ENCODE peak calls at places on chromosome 13, in eight cellular contexts. U is hepatic stellate cell; O is Calu3; C is heart right ventricle; L is naive thymus-derived CD8-positive, alpha-beta T cell; Z is NCI-H2029 treated with DMSO at 0.1 percent for 48 hours; N is amniotic stem cell; A is activated T-cell treated with anti-CD3 and anti-CD28 coated beads, Interleukin-2, amount 50 U/mL, for 72 hours. W is an unnamed sample.
A peak's percentile ranks its signal among the peaks of the same experiment; 100 is the strongest.

GRCh38 chr13:33610471-33611015 is 207.4 kb upstream of the RFC3 start:
- DNase-seq in U (no peak), O (no peak), C (peak; percentile 77), L (no peak), Z (peak; percentile 45), N (no peak), A (peak; percentile 59), W (no peak)

GRCh38 chr13:97395437-97396136 is 38.4 kb upstream of the RAP2A start:
- DNase-seq in U (no peak), O (no peak), C (no peak), L (no peak), Z (no peak), N (no peak), A (no peak), W (peak; percentile 52)

GRCh38 chr13:27774169-27774568 is 18.1 kb upstream of the GSX1 start:
- DNase-seq in U (no peak), O (no peak), C (no peak), L (no peak), Z (no peak), N (no peak), A (no peak), W (no peak)

GRCh38 chr13:66087149-66087780 is 1142.9 kb downstream of the PCDH9 start:
- DNase-seq in U (no peak), O (no peak), C (no peak), L (no peak), Z (no peak), N (no peak), A (no peak), W (no peak)

GRCh38 chr13:75481176-75482069 is 546 bp downstream of the TBC1D4 start:
- DNase-seq in U (peak; percentile 54), O (peak; percentile 16), C (peak; percentile 19), L (no peak), Z (no peak), N (no peak), A (peak; percentile 24), W (peak; percentile 23)

GRCh38 chr13:110258876-110259631 is 47.9 kb downstream of the COL4A1 start:
- DNase-seq in U (no peak), O (no peak), C (no peak), L (no peak), Z (no peak), N (no peak), A (no peak), W (no peak)

GRCh38 chr13:49248433-49249002 is 793 bp downstream of the CDADC1 start:
- DNase-seq in U (peak; percentile 11), O (peak; percentile 6), C (peak; percentile 12), L (no peak), Z (no peak), N (no peak), A (no peak), W (peak; percentile 26)

GRCh38 chr13:113802090-113802531 is 43.1 kb downstream of the TMEM255B start:
- DNase-seq in U (peak; percentile 80), O (no peak), C (peak; percentile 57), L (no peak), Z (no peak), N (no peak), A (no peak), W (peak; percentile 91)

GRCh38 chr13:58855283-58855682 is 1223.7 kb downstream of the PCDH17 start:
- DNase-seq in U (no peak), O (no peak), C (no peak), L (no peak), Z (no peak), N (no peak), A (no peak), W (no peak)

GRCh38 chr13:76440568-76440967 is 445.6 kb downstream of the KCTD12 start:
- DNase-seq in U (no peak), O (no peak), C (no peak), L (no peak), Z (no peak), N (no peak), A (no peak), W (no peak)

GRCh38 chr13:94327318-94327717 is 152.2 kb downstream of the DCT start:
- DNase-seq in U (no peak), O (no peak), C (no peak), L (peak; percentile 11), Z (no peak), N (no peak), A (peak; percentile 9), W (no peak)

GRCh38 chr13:107035778-107036177 is 467.8 kb upstream of the ARGLU1 start:
- DNase-seq in U (peak; percentile 31), O (no peak), C (no peak), L (no peak), Z (no peak), N (peak; percentile 15), A (no peak), W (peak; percentile 58)

GRCh38 chr13:60137911-60138570 is 25.7 kb downstream of the DIAPH3 start:
- DNase-seq in U (no peak), O (no peak), C (no peak), L (no peak), Z (no peak), N (no peak), A (no peak), W (no peak)

GRCh38 chr13:114110091-114110829 is 22.2 kb downstream of the RASA3 start:
- DNase-seq in U (no peak), O (no peak), C (no peak), L (peak; percentile 74), Z (no peak), N (no peak), A (peak; percentile 75), W (no peak)

GRCh38 chr13:49641810-49642291 is 13.5 kb downstream of the ARL11 start:
- DNase-seq in U (peak; percentile 49), O (no peak), C (peak; percentile 31), L (no peak), Z (no peak), N (peak; percentile 42), A (no peak), W (peak; percentile 82)

GRCh38 chr13:114077938-114078335 is 54.5 kb downstream of the RASA3 start:
- DNase-seq in U (peak; percentile 45), O (no peak), C (no peak), L (no peak), Z (no peak), N (no peak), A (no peak), W (peak; percentile 91)

GRCh38 chr13:93230466-93230865 is 3.9 kb downstream of the GPC6 start:
- DNase-seq in U (peak; percentile 12), O (no peak), C (no peak), L (no peak), Z (no peak), N (no peak), A (no peak), W (peak; percentile 61)

GRCh38 chr13:95298971-95299627 is 2.2 kb downstream of the ABCC4 start:
- DNase-seq in U (peak; percentile 53), O (no peak), C (no peak), L (no peak), Z (no peak), N (no peak), A (peak; percentile 19), W (no peak)

GRCh38 chr13:73451120-73452029 is 392.6 kb downstream of the KLF5 start:
- DNase-seq in U (no peak), O (no peak), C (no peak), L (no peak), Z (no peak), N (no peak), A (no peak), W (no peak)

GRCh38 chr13:42497798-42498197 is 76.2 kb upstream of the TNFSF11 start:
- DNase-seq in U (no peak), O (no peak), C (no peak), L (no peak), Z (no peak), N (no peak), A (peak; percentile 61), W (no peak)

GRCh38 chr13:31945202-31945978 is 86.2 kb upstream of the FRY start:
- DNase-seq in U (peak; percentile 50), O (peak; percentile 46), C (peak; percentile 54), L (no peak), Z (peak; percentile 71), N (no peak), A (no peak), W (peak; percentile 71)

GRCh38 chr13:35988648-35989081 is 142.5 kb downstream of the DCLK1 start:
- DNase-seq in U (no peak), O (no peak), C (no peak), L (no peak), Z (no peak), N (no peak), A (no peak), W (no peak)

GRCh38 chr13:26679411-26679810 is 81.2 kb downstream of the GPR12 start:
- DNase-seq in U (peak; percentile 30), O (no peak), C (no peak), L (no peak), Z (no peak), N (peak; percentile 4), A (no peak), W (peak; percentile 54)

GRCh38 chr13:27797228-27797624 is 4.9 kb downstream of the GSX1 start:
- DNase-seq in U (peak; percentile 58), O (peak; percentile 37), C (no peak), L (no peak), Z (no peak), N (no peak), A (no peak), W (peak; percentile 33)

GRCh38 chr13:95301947-95302386 is 716 bp upstream of the ABCC4 start:
- DNase-seq in U (no peak), O (no peak), C (no peak), L (no peak), Z (no peak), N (no peak), A (no peak), W (peak; percentile 28)

GRCh38 chr13:49597043-49597669 is 11.8 kb upstream of the RCBTB1 start:
- DNase-seq in U (no peak), O (no peak), C (no peak), L (no peak), Z (no peak), N (no peak), A (no peak), W (no peak)

GRCh38 chr13:79901336-79901735 is 420.4 kb downstream of the NDFIP2 start:
- DNase-seq in U (peak; percentile 11), O (no peak), C (no peak), L (no peak), Z (no peak), N (no peak), A (no peak), W (no peak)

W was measured in AG08395.